ENCODE peak calls at places on chromosomes 3 and 15, in four cellular contexts. X is stimulated activated CD8-positive, alpha-beta memory T cell treated with anti-CD3 and anti-CD28 coated beads, Interleukin-7, amount 100 ng/mL, for 1 hour; B is iPS DF 6.9; E is fibroblast of villous mesenchyme. R is an unnamed sample.

GRCh38 chr15:77702211-77702957 is 69.7 kb upstream of the LINGO1 start:
- DNase-seq in X (no peak), E (peak; percentile 22), B (peak; percentile 54), R (no peak)

GRCh38 chr3:86228106-86228505 is 762.8 kb downstream of the VGLL3 start:
- DNase-seq in X (no peak), B (no peak), E (no peak), R (no peak)

GRCh38 chr3:88775026-88775690 is 332.3 kb upstream of the EPHA3 start:
- DNase-seq in X (no peak), E (no peak), B (no peak), R (no peak)

GRCh38 chr3:15331606-15332404 is 581 bp downstream of the SH3BP5 start:
- DNase-seq in B (no peak), X (no peak), E (no peak), R (no peak)

GRCh38 chr15:49855917-49856637 is 235.2 kb downstream of the DTWD1 start:
- DNase-seq in E (peak; percentile 99), B (no peak), X (no peak), R (no peak)

GRCh38 chr3:52532838-52533622 is 627 bp downstream of the NT5DC2 start:
- DNase-seq in B (no peak), E (peak; percentile 16), X (no peak), R (no peak)

GRCh38 chr15:82298520-82298919 is 35.9 kb downstream of the SAXO2 start:
- DNase-seq in X (peak; percentile 30), B (no peak), E (no peak), R (no peak)

GRCh38 chr3:40185029-40185695 is 124.3 kb upstream of the EIF1B start:
- DNase-seq in B (no peak), X (no peak), E (no peak), R (no peak)

GRCh38 chr15:71444866-71445590 is 329.8 kb downstream of the THSD4 start:
- DNase-seq in X (no peak), B (no peak), E (peak; percentile 39), R (no peak)

GRCh38 chr3:25096536-25096935 is 331.5 kb upstream of the RARB start:
- DNase-seq in E (no peak), X (no peak), B (no peak), R (no peak)

GRCh38 chr3:136186330-136186729 is 9.8 kb downstream of the MSL2 start:
- DNase-seq in E (no peak), B (no peak), X (no peak), R (no peak)

GRCh38 chr3:190883973-190884832 is 21.7 kb upstream of the GMNC start:
- DNase-seq in E (peak; percentile 65), X (no peak), B (no peak), R (peak; percentile 9)

GRCh38 chr15:74420193-74420905 is 13.4 kb downstream of the SEMA7A start:
- DNase-seq in E (no peak), X (no peak), B (no peak), R (no peak)

GRCh38 chr3:139935071-139935865 is at the start of gene CLSTN2:
- DNase-seq in E (peak; percentile 23), X (no peak), B (no peak), R (no peak)

GRCh38 chr3:117531078-117531477 is 821.5 kb downstream of the TUSC7 start:
- DNase-seq in X (no peak), E (no peak), B (no peak), R (no peak)

R was measured in cerebellar nuclear complex.